ENCODE peak calls at places on chromosomes 3 and 15, in seven cellular contexts. J, R, S, Q, Y, G and L are unnamed samples.
A peak's percentile ranks its signal among the peaks of the same experiment; 100 is the strongest.

GRCh38 chr3:14289590-14290453 is 111.2 kb downstream of the LSM3 start:
- DNase-seq in G (peak; percentile 52), J (no peak), Y (no peak), Q (peak; percentile 44), S (peak; percentile 28), R (no peak), L (no peak)

GRCh38 chr3:27859821-27860220 is 137.7 kb upstream of the EOMES start:
- DNase-seq in Y (no peak), Q (no peak), J (no peak), S (no peak), G (no peak), R (no peak), L (no peak)

GRCh38 chr3:72679540-72680198 is 168.6 kb downstream of the SHQ1 start:
- DNase-seq in Y (no peak), Q (no peak), J (no peak), S (no peak), G (no peak), R (peak; percentile 11), L (no peak)

GRCh38 chr3:113783463-113783862 is 36.6 kb downstream of the ATP6V1A start:
- DNase-seq in G (no peak), Q (peak; percentile 26), J (no peak), S (no peak), Y (no peak), R (no peak), L (no peak)

GRCh38 chr3:43369404-43370345 is 83.3 kb downstream of the SNRK start:
- DNase-seq in J (no peak), Y (no peak), G (no peak), Q (no peak), S (no peak), R (no peak), L (no peak)

GRCh38 chr3:94303897-94304296 is 241.0 kb downstream of the NSUN3 start:
- DNase-seq in S (no peak), G (peak; percentile 6), J (peak; percentile 21), Q (no peak), R (no peak), Y (no peak), L (no peak)

GRCh38 chr15:79349526-79349925 is 38.6 kb downstream of the TMED3 start:
- DNase-seq in J (no peak), S (no peak), Q (no peak), R (no peak), Y (no peak), G (no peak), L (peak; percentile 87)

GRCh38 chr3:128040041-128040440 is 12.2 kb upstream of the SEC61A1 start:
- DNase-seq in R (no peak), G (no peak), J (no peak), Q (no peak), Y (no peak), S (no peak), L (no peak)

GRCh38 chr3:150469931-150470740 is 62.0 kb downstream of the TSC22D2 start:
- DNase-seq in R (no peak), Y (no peak), S (peak; percentile 88), Q (peak; percentile 61), J (no peak), G (no peak), L (no peak)

GRCh38 chr3:31345581-31345980 is 187.1 kb upstream of the STT3B start:
- DNase-seq in G (no peak), R (no peak), Q (no peak), S (no peak), J (no peak), Y (no peak), L (no peak)

GRCh38 chr3:158520433-158520832 is 50.6 kb upstream of the MLF1 start:
- DNase-seq in Y (no peak), J (no peak), R (no peak), S (no peak), G (no peak), Q (no peak), L (no peak)

GRCh38 chr3:193563429-193563828 is 8.7 kb upstream of the ATP13A4 start:
- DNase-seq in Q (no peak), R (no peak), G (no peak), Y (no peak), S (no peak), J (no peak), L (no peak)

GRCh38 chr3:160154033-160154432 is 71.2 kb upstream of the C3orf80 start:
- DNase-seq in J (no peak), G (no peak), Q (no peak), R (no peak), Y (no peak), S (no peak), L (no peak)

GRCh38 chr15:85564686-85565085 is 184.3 kb downstream of the AKAP13 start:
- DNase-seq in J (no peak), G (no peak), Q (no peak), S (no peak), Y (no peak), R (no peak), L (no peak)

GRCh38 chr15:80931191-80931590 is 58.4 kb downstream of the MESD start:
- DNase-seq in G (no peak), Q (no peak), S (no peak), J (no peak), R (no peak), Y (no peak), L (no peak)

GRCh38 chr15:64354683-64355558 is 1.1 kb downstream of the CSNK1G1 start:
- DNase-seq in R (no peak), Q (no peak), Y (no peak), J (no peak), S (no peak), G (no peak), L (no peak)

GRCh38 chr3:73685061-73685460 is 60.3 kb upstream of the PDZRN3 start:
- DNase-seq in Q (no peak), J (no peak), R (no peak), Y (no peak), S (no peak), G (no peak), L (no peak)

GRCh38 chr3:39406368-39407258 is at the start of gene RPSA:
- DNase-seq in Y (peak; percentile 67), G (peak; percentile 97), S (peak; percentile 78), R (peak; percentile 99), Q (peak; percentile 96), J (peak; percentile 90), L (peak; percentile 90)
- TF ChIP-seq CTCF in Y (peak; percentile 24), G (no peak), S (peak; percentile 63), R (peak; percentile 65), Q (peak; percentile 5), J (peak; percentile 43), L (peak; percentile 4)

DNA sequence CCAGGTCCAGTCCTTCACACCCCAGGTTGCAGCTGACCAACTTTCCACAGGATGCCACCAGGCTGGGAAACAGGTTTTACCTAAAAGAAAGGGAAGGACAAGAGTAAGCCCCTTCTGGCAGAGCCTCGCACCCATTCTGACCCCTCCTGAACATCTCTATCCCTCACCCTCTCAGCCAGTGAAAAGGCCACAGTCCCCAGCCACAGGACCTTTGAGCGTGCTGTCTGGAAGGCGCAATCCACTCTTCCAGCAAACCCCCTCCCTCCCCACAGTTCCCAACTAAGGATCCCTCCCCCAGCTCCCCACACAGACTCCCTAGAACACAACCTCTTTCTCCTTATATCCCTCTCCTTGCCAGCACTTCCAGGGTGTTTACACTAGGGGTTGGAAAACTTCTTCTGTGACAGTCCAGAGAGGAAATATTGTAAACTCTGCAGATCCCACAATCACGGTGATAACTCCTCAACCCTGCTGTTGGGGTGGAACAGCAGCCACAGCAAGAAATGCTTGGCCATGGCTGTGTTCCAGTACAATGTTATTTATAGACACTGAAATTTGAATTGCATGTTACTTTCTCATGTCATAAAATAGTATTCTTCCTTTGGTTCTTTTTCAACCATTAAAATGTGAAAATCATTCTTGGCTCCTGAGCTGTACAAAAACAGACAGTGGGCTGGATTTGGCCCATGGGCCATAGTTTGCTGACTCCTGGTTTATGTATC is 36.0 kb downstream of the FAM174B start:
- DNase-seq in R (no peak), Y (no peak), J (no peak), S (no peak), G (no peak), Q (no peak), L (no peak)
- H3K4me1 ChIP-seq in R (no peaks in the 10 kb centered on the region), Y (peaks cover 27% of the 10 kb centered on the region), J (peaks cover 37% of the 10 kb centered on the region), S (peaks cover 25% of the 10 kb centered on the region), G (peaks cover 37% of the 10 kb centered on the region), Q (peaks cover 24% of the 10 kb centered on the region), L (peaks cover 20% of the 10 kb centered on the region)

DNA sequence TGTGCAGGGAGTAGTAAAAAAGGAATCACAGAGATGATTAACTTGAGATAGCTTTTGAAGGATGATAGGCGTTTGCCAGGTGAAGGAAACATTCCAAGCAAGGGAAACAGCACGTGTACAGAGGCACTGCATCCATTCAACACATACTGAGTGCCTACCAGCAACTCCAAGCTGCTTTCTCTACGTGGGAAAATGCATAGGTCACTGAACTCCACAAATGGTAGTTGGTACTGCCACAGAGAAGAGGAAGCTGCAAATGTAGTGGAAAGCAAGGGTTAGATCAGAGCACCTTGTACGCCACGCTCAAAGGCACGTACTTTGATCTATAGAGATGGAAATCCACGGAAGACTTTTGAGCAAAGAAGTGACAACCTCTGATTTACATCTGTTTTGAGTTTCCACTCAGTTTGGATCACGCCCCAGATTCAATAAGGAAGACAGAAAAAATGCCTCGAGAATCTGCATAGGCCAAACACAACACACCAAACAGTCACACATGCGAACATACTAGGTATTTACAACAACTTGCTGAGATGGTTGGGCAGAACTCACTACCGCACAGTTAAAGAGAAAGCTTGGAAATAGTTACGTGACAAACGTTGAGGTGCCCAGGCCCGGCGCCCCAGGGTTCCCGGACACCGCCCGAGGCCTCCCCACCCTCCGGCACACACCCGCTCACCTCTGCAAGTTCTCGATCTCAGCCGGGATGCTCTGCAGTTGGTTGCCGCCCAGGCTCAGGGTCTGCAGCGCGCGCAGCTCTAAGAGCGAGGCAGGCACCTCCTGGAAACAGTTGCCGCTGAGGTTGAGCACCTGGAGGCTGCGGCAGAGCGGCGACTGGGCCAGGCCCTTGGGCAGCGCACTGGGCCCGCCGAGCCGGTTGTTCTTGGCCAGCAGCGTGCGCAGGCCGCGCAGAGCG is 831 bp downstream of the LRRC58 start:
- DNase-seq in R (peak; percentile 82), G (no peak), Q (no peak), Y (no peak), S (no peak), J (no peak), L (no peak)
- TF ChIP-seq CTCF in R (no peak), G (no peak), Q (no peak), Y (no peak), S (no peak), J (no peak), L (no peak)

GRCh38 chr3:101778385-101779046 is 495 bp upstream of the NXPE3 start:
- DNase-seq in S (peak; percentile 35), J (no peak), Y (no peak), R (peak; percentile 18), Q (no peak), G (no peak), L (no peak)

GRCh38 chr3:101779808-101780366 is 876 bp downstream of the NXPE3 start:
- DNase-seq in Q (no peak), R (no peak), G (no peak), S (peak; percentile 22), J (no peak), Y (no peak), L (no peak)

GRCh38 chr3:101779047-101779807 is at the start of gene NXPE3:
- DNase-seq in Y (peak; percentile 82), Q (peak; percentile 90), G (peak; percentile 88), R (peak; percentile 92), J (peak; percentile 94), S (peak; percentile 47), L (peak; percentile 93)

GRCh38 chr3:101781166-101781565 is 2.2 kb downstream of the NXPE3 start:
- DNase-seq in J (no peak), G (no peak), R (no peak), Q (peak; percentile 3), S (no peak), Y (no peak), L (no peak)

DNA sequence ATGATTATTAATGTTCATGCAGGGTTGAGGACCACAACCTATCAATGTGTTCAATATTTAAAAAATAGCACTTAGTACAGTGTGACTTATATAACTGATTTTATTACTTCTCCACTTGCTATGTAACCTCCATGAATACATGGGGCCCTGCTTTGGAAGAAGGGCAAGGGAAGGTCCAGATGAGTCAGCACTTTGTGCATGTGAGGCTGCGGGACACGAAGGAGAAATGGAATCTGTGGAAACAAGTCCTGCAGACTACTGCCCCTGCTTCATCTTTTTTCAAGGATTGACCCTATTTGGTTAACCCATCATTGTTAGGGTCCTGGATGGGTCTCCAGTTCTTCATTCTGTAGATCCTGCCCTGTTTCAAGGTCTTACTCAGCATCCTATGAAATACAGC is 1.6 kb downstream of the NXPE3 start:
- DNase-seq in J (no peak), S (peak; percentile 33), Q (peak; percentile 70), R (no peak), G (peak; percentile 4), Y (no peak), L (peak; percentile 41)
- H3K4me1 ChIP-seq in J (peaks cover 44% of the 10 kb centered on the region), S (peaks cover 23% of the 10 kb centered on the region), Q (peaks cover 16% of the 10 kb centered on the region), R (peaks cover 64% of the 10 kb centered on the region), G (peaks cover 4% of the 10 kb centered on the region), Y (peaks cover 23% of the 10 kb centered on the region), L (no peaks in the 10 kb centered on the region)